ENCODE peak calls at places on chromosomes 11 and 22, in nine cellular contexts. One of them, this sample, is unnamed. For H3K36me3 and H3K4me1, the result is how much of the 10 kb centered on the place peaks cover.

GRCh38 chr11:109629734-109630133 is 207.7 kb downstream of the C11orf87 start:
- DNase-seq in neuronal stem cell: no peak
- DNase-seq in breast epithelium: no peak
- DNase-seq in HCT116: no peak
- DNase-seq in sigmoid colon: no peak
- DNase-seq in kidney: no peak
- DNase-seq in esophagus squamous epithelium: no peak
- DNase-seq in effector memory CD4-positive, alpha-beta T cell: no peak
- DNase-seq in fibroblast of lung: peak
- DNase-seq in this sample: no peak

GRCh38 chr11:61139391-61139790 is 21.8 kb downstream of the VPS37C start:
- DNase-seq in effector memory CD4-positive, alpha-beta T cell: no peak
- DNase-seq in sigmoid colon: peak
- DNase-seq in neuronal stem cell: no peak
- DNase-seq in fibroblast of lung: no peak
- DNase-seq in breast epithelium: no peak
- DNase-seq in HCT116: no peak
- DNase-seq in kidney: peak
- DNase-seq in esophagus squamous epithelium: no peak
- DNase-seq in this sample: no peak

GRCh38 chr11:27694992-27695391 is 5.3 kb downstream of the BDNF start:
- DNase-seq in sigmoid colon: no peak
- DNase-seq in breast epithelium: no peak
- DNase-seq in HCT116: no peak
- DNase-seq in esophagus squamous epithelium: no peak
- DNase-seq in kidney: no peak
- DNase-seq in effector memory CD4-positive, alpha-beta T cell: no peak
- DNase-seq in fibroblast of lung: peak
- DNase-seq in neuronal stem cell: no peak
- DNase-seq in this sample: no peak

GRCh38 chr11:126647735-126648134 is 292.2 kb downstream of the ST3GAL4 start:
- DNase-seq in fibroblast of lung: peak
- DNase-seq in kidney: no peak
- DNase-seq in esophagus squamous epithelium: no peak
- DNase-seq in effector memory CD4-positive, alpha-beta T cell: no peak
- DNase-seq in neuronal stem cell: no peak
- DNase-seq in breast epithelium: no peak
- DNase-seq in HCT116: peak
- DNase-seq in sigmoid colon: no peak
- DNase-seq in this sample: no peak

GRCh38 chr22:30859714-30860095 is 108.9 kb downstream of the MORC2 start:
- DNase-seq in esophagus squamous epithelium: no peak
- DNase-seq in effector memory CD4-positive, alpha-beta T cell: no peak
- DNase-seq in neuronal stem cell: no peak
- DNase-seq in fibroblast of lung: no peak
- DNase-seq in kidney: no peak
- DNase-seq in breast epithelium: no peak
- DNase-seq in HCT116: no peak
- DNase-seq in sigmoid colon: no peak
- DNase-seq in this sample: no peak

GRCh38 chr22:39253427-39254070 is 8.8 kb upstream of the PDGFB start:
- DNase-seq in neuronal stem cell: no peak
- DNase-seq in esophagus squamous epithelium: no peak
- DNase-seq in HCT116: peak
- DNase-seq in sigmoid colon: no peak
- DNase-seq in fibroblast of lung: peak
- DNase-seq in kidney: peak
- DNase-seq in effector memory CD4-positive, alpha-beta T cell: no peak
- DNase-seq in breast epithelium: peak
- DNase-seq in this sample: peak

GRCh38 chr22:26766510-26767350 is 109.3 kb downstream of the MIAT start:
- DNase-seq in fibroblast of lung: no peak
- DNase-seq in neuronal stem cell: no peak
- DNase-seq in esophagus squamous epithelium: no peak
- DNase-seq in effector memory CD4-positive, alpha-beta T cell: no peak
- DNase-seq in kidney: no peak
- DNase-seq in breast epithelium: no peak
- DNase-seq in sigmoid colon: no peak
- DNase-seq in HCT116: no peak
- DNase-seq in this sample: no peak

GRCh38 chr11:73889019-73889418 is 12.2 kb downstream of the PAAF1 start:
- DNase-seq in effector memory CD4-positive, alpha-beta T cell: no peak
- DNase-seq in esophagus squamous epithelium: no peak
- DNase-seq in neuronal stem cell: no peak
- DNase-seq in breast epithelium: no peak
- DNase-seq in HCT116: no peak
- DNase-seq in sigmoid colon: no peak
- DNase-seq in fibroblast of lung: peak
- DNase-seq in kidney: no peak
- DNase-seq in this sample: no peak

GRCh38 chr11:5690736-5691135 is 1.1 kb downstream of the TRIM22 start:
- DNase-seq in esophagus squamous epithelium: no peak
- DNase-seq in kidney: peak
- DNase-seq in sigmoid colon: no peak
- DNase-seq in effector memory CD4-positive, alpha-beta T cell: no peak
- DNase-seq in fibroblast of lung: peak
- DNase-seq in neuronal stem cell: no peak
- DNase-seq in HCT116: no peak
- DNase-seq in breast epithelium: no peak
- DNase-seq in this sample: no peak

GRCh38 chr11:66420671-66421476 is at the start of gene NPAS4:
- DNase-seq in neuronal stem cell: no peak
- DNase-seq in HCT116: no peak
- DNase-seq in breast epithelium: no peak
- DNase-seq in esophagus squamous epithelium: no peak
- DNase-seq in sigmoid colon: no peak
- DNase-seq in effector memory CD4-positive, alpha-beta T cell: no peak
- DNase-seq in kidney: peak
- DNase-seq in fibroblast of lung: no peak
- DNase-seq in this sample: no peak

GRCh38 chr11:44025727-44026126 is 22.1 kb upstream of the ACCSL start:
- DNase-seq in fibroblast of lung: no peak
- DNase-seq in esophagus squamous epithelium: no peak
- DNase-seq in kidney: no peak
- DNase-seq in HCT116: no peak
- DNase-seq in neuronal stem cell: no peak
- DNase-seq in sigmoid colon: no peak
- DNase-seq in breast epithelium: no peak
- DNase-seq in effector memory CD4-positive, alpha-beta T cell: no peak
- DNase-seq in this sample: no peak

GRCh38 chr22:47619631-47620030 is 857.2 kb downstream of the TBC1D22A start:
- DNase-seq in kidney: no peak
- DNase-seq in esophagus squamous epithelium: no peak
- DNase-seq in neuronal stem cell: no peak
- DNase-seq in HCT116: no peak
- DNase-seq in sigmoid colon: peak
- DNase-seq in breast epithelium: no peak
- DNase-seq in effector memory CD4-positive, alpha-beta T cell: no peak
- DNase-seq in fibroblast of lung: no peak
- DNase-seq in this sample: peak

DNA sequence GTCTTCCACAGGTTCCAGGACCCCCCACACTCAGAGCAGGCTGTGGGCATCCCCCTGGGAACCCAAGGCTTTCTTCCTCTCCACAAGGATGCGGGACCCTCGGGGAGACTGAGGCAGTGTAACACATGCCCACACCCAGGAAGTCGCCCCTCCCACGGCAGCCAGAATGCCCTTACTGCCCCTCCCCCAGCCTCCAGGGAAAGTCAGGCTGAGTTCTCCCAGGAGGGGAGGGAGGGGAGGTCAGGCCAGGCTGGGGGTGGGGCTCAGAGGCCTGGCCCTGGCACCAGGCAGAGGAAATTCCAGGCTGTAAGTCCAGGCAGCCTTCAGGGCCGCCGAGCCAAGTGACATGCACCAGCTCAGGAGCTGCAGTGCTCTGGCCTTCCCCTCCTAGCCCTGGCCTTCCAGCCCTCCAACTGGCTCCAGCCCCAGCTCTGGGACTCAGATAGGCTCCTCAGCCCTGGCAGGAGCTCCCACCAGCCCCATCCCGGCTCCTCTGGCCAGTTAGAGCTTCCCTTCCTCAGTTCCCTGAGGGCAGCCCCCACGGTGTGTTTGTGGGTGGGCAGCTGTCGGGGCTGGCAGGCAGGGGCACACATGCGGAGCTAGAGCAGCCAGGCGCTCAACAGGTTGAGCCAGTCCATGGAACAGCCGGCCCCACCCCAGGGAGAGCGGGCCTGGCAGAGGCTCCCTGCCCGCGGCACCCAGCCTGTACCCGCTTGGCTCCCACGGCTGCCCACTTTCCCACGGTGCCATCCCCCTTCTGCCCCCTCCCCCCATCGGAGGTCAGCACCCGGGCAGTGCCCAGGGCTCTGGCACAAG is 3.6 kb downstream of the BCL9L start:
- DNase-seq in effector memory CD4-positive, alpha-beta T cell: no peak
- DNase-seq in fibroblast of lung: peak
- DNase-seq in neuronal stem cell: no peak
- DNase-seq in breast epithelium: peak
- DNase-seq in esophagus squamous epithelium: no peak
- DNase-seq in HCT116: no peak
- DNase-seq in kidney: peak
- DNase-seq in sigmoid colon: peak
- DNase-seq in this sample: peak
- H3K4me3 ChIP-seq in effector memory CD4-positive, alpha-beta T cell: peak
- H3K4me3 ChIP-seq in fibroblast of lung: peak
- H3K4me3 ChIP-seq in neuronal stem cell: no peak
- H3K4me3 ChIP-seq in breast epithelium: peak
- H3K4me3 ChIP-seq in esophagus squamous epithelium: peak
- H3K4me3 ChIP-seq in HCT116: peak
- H3K4me3 ChIP-seq in kidney: peak
- H3K4me3 ChIP-seq in sigmoid colon: peak
- H3K4me3 ChIP-seq in this sample: peak

GRCh38 chr22:37505565-37505964 is 13.7 kb downstream of the CARD10 start:
- DNase-seq in kidney: no peak
- DNase-seq in sigmoid colon: no peak
- DNase-seq in fibroblast of lung: no peak
- DNase-seq in neuronal stem cell: no peak
- DNase-seq in breast epithelium: no peak
- DNase-seq in esophagus squamous epithelium: no peak
- DNase-seq in HCT116: no peak
- DNase-seq in effector memory CD4-positive, alpha-beta T cell: no peak
- DNase-seq in this sample: no peak

GRCh38 chr22:37509026-37509886 is 10.0 kb downstream of the CARD10 start:
- DNase-seq in esophagus squamous epithelium: no peak
- DNase-seq in kidney: peak
- DNase-seq in fibroblast of lung: no peak
- DNase-seq in effector memory CD4-positive, alpha-beta T cell: no peak
- DNase-seq in sigmoid colon: no peak
- DNase-seq in breast epithelium: no peak
- DNase-seq in neuronal stem cell: no peak
- DNase-seq in HCT116: no peak
- DNase-seq in this sample: no peak

GRCh38 chr22:37505989-37506388 is 13.2 kb downstream of the CARD10 start:
- DNase-seq in breast epithelium: no peak
- DNase-seq in esophagus squamous epithelium: no peak
- DNase-seq in fibroblast of lung: no peak
- DNase-seq in neuronal stem cell: no peak
- DNase-seq in HCT116: no peak
- DNase-seq in sigmoid colon: no peak
- DNase-seq in effector memory CD4-positive, alpha-beta T cell: no peak
- DNase-seq in kidney: no peak
- DNase-seq in this sample: no peak

GRCh38 chr22:37508431-37508963 is 10.7 kb downstream of the CARD10 start:
- DNase-seq in sigmoid colon: no peak
- DNase-seq in effector memory CD4-positive, alpha-beta T cell: no peak
- DNase-seq in neuronal stem cell: no peak
- DNase-seq in kidney: peak
- DNase-seq in HCT116: no peak
- DNase-seq in breast epithelium: no peak
- DNase-seq in esophagus squamous epithelium: no peak
- DNase-seq in fibroblast of lung: no peak
- DNase-seq in this sample: no peak

GRCh38 chr22:37507731-37508130 is 11.5 kb downstream of the CARD10 start:
- DNase-seq in HCT116: no peak
- DNase-seq in kidney: no peak
- DNase-seq in esophagus squamous epithelium: no peak
- DNase-seq in neuronal stem cell: no peak
- DNase-seq in effector memory CD4-positive, alpha-beta T cell: no peak
- DNase-seq in breast epithelium: no peak
- DNase-seq in sigmoid colon: no peak
- DNase-seq in fibroblast of lung: no peak
- DNase-seq in this sample: no peak
- H3K36me3 ChIP-seq in HCT116: under half
- H3K36me3 ChIP-seq in kidney: under half
- H3K36me3 ChIP-seq in esophagus squamous epithelium: under half
- H3K36me3 ChIP-seq in neuronal stem cell: under half
- H3K36me3 ChIP-seq in effector memory CD4-positive, alpha-beta T cell: under half
- H3K36me3 ChIP-seq in breast epithelium: under half
- H3K36me3 ChIP-seq in sigmoid colon: under half
- H3K36me3 ChIP-seq in fibroblast of lung: under half
- H3K36me3 ChIP-seq in this sample: under half

GRCh38 chr11:45096636-45097035 is 49.8 kb upstream of the PRDM11 start:
- DNase-seq in neuronal stem cell: no peak
- DNase-seq in kidney: no peak
- DNase-seq in breast epithelium: peak
- DNase-seq in fibroblast of lung: no peak
- DNase-seq in sigmoid colon: no peak
- DNase-seq in esophagus squamous epithelium: no peak
- DNase-seq in effector memory CD4-positive, alpha-beta T cell: no peak
- DNase-seq in HCT116: no peak
- DNase-seq in this sample: no peak
- H3K4me1 ChIP-seq in neuronal stem cell: under half
- H3K4me1 ChIP-seq in kidney: under half
- H3K4me1 ChIP-seq in breast epithelium: under half
- H3K4me1 ChIP-seq in fibroblast of lung: under half
- H3K4me1 ChIP-seq in sigmoid colon: under half
- H3K4me1 ChIP-seq in esophagus squamous epithelium: under half
- H3K4me1 ChIP-seq in effector memory CD4-positive, alpha-beta T cell: under half
- H3K4me1 ChIP-seq in HCT116: under half
- H3K4me1 ChIP-seq in this sample: under half

GRCh38 chr11:30023037-30023436 is 6.2 kb upstream of the KCNA4 start:
- DNase-seq in esophagus squamous epithelium: no peak
- DNase-seq in kidney: no peak
- DNase-seq in HCT116: no peak
- DNase-seq in neuronal stem cell: no peak
- DNase-seq in breast epithelium: no peak
- DNase-seq in fibroblast of lung: no peak
- DNase-seq in sigmoid colon: no peak
- DNase-seq in effector memory CD4-positive, alpha-beta T cell: no peak
- DNase-seq in this sample: no peak

DNA sequence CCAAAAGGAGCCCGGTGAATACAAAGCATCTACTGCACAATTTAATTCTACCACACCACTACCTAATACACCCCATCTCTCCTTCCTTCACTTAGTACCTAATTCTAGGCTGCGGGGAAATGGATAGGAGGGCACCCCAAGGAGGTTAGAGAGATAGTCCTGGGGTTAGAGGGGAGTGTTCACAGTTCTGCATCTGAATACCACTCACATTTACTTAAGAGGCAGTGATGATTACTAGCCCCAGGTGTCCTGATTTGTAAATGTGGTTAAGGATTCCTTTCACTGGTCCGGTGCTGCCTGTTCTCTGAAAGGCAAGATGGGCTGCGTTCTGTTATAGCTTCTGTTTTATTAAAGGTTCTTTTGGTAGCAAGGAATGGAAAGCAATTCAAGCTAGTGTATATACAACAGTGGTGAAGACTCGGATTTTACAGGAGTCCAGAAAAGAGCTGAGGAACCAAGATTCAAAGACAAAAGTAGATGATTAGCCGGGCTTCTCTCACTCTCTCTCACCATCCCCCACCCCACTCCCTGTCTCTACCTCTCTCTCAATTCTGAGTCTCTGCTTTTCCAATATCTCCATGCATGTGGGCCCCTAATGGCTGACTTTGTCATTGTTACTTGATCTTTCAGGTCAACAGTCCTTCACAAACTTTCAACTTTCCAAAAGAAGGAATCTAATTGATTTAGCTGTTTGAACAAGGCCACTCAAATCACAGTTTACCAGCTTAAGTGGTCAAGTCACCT is 8.7 kb upstream of the KCNA4 start:
- DNase-seq in sigmoid colon: no peak
- DNase-seq in kidney: no peak
- DNase-seq in breast epithelium: no peak
- DNase-seq in fibroblast of lung: no peak
- DNase-seq in neuronal stem cell: no peak
- DNase-seq in esophagus squamous epithelium: no peak
- DNase-seq in HCT116: no peak
- DNase-seq in effector memory CD4-positive, alpha-beta T cell: no peak
- DNase-seq in this sample: no peak
- H3K4me3 ChIP-seq in sigmoid colon: no peak
- H3K4me3 ChIP-seq in kidney: no peak
- H3K4me3 ChIP-seq in breast epithelium: no peak
- H3K4me3 ChIP-seq in fibroblast of lung: no peak
- H3K4me3 ChIP-seq in neuronal stem cell: no peak
- H3K4me3 ChIP-seq in esophagus squamous epithelium: no peak
- H3K4me3 ChIP-seq in HCT116: no peak
- H3K4me3 ChIP-seq in effector memory CD4-positive, alpha-beta T cell: no peak
- H3K4me3 ChIP-seq in this sample: no peak